ENCODE peak calls at places on chromosomes 4 and X, in nine cellular contexts. One of them, this sample, is unnamed. For H3K4me1, the result is how much of the 10 kb centered on the place peaks cover.

GRCh38 chr4:10639100-10639499 is 45.5 kb downstream of the CLNK start:
- DNase-seq in A549: no peak
- DNase-seq in thoracic aorta: no peak
- DNase-seq in breast epithelium: no peak
- DNase-seq in stomach: no peak
- DNase-seq in cardiac muscle cell: no peak
- DNase-seq in PC-3: peak
- DNase-seq in CD8-positive, alpha-beta T cell: no peak
- DNase-seq in transverse colon: no peak
- DNase-seq in this sample: no peak

GRCh38 chr4:79042079-79042674 is 102.9 kb upstream of the PAQR3 start:
- DNase-seq in A549: no peak
- DNase-seq in thoracic aorta: no peak
- DNase-seq in breast epithelium: no peak
- DNase-seq in stomach: no peak
- DNase-seq in cardiac muscle cell: peak
- DNase-seq in PC-3: peak
- DNase-seq in CD8-positive, alpha-beta T cell: no peak
- DNase-seq in transverse colon: no peak
- DNase-seq in this sample: no peak

GRCh38 chr4:37627263-37627662 is 58.9 kb downstream of the RELL1 start:
- DNase-seq in A549: no peak
- DNase-seq in thoracic aorta: no peak
- DNase-seq in breast epithelium: no peak
- DNase-seq in stomach: no peak
- DNase-seq in cardiac muscle cell: no peak
- DNase-seq in PC-3: no peak
- DNase-seq in CD8-positive, alpha-beta T cell: no peak
- DNase-seq in transverse colon: no peak
- DNase-seq in this sample: no peak

GRCh38 chr4:37601527-37601926 is 84.6 kb downstream of the RELL1 start:
- DNase-seq in A549: no peak
- DNase-seq in thoracic aorta: no peak
- DNase-seq in breast epithelium: no peak
- DNase-seq in stomach: peak
- DNase-seq in cardiac muscle cell: no peak
- DNase-seq in PC-3: peak
- DNase-seq in CD8-positive, alpha-beta T cell: no peak
- DNase-seq in transverse colon: peak
- DNase-seq in this sample: no peak

GRCh38 chr4:24857996-24858395 is 54.8 kb downstream of the CCDC149 start:
- DNase-seq in A549: no peak
- DNase-seq in thoracic aorta: peak
- DNase-seq in breast epithelium: no peak
- DNase-seq in stomach: no peak
- DNase-seq in cardiac muscle cell: peak
- DNase-seq in PC-3: no peak
- DNase-seq in CD8-positive, alpha-beta T cell: no peak
- DNase-seq in transverse colon: no peak
- DNase-seq in this sample: no peak

GRCh38 chr4:141074098-141074878 is 59.0 kb downstream of the RNF150 start:
- DNase-seq in A549: no peak
- DNase-seq in thoracic aorta: no peak
- DNase-seq in breast epithelium: no peak
- DNase-seq in stomach: no peak
- DNase-seq in cardiac muscle cell: no peak
- DNase-seq in PC-3: no peak
- DNase-seq in CD8-positive, alpha-beta T cell: no peak
- DNase-seq in transverse colon: no peak
- DNase-seq in this sample: no peak

GRCh38 chr4:9867746-9868425 is 86.5 kb downstream of the DRD5 start:
- DNase-seq in A549: no peak
- DNase-seq in thoracic aorta: no peak
- DNase-seq in breast epithelium: no peak
- DNase-seq in stomach: no peak
- DNase-seq in cardiac muscle cell: no peak
- DNase-seq in PC-3: no peak
- DNase-seq in CD8-positive, alpha-beta T cell: no peak
- DNase-seq in transverse colon: no peak
- DNase-seq in this sample: no peak

GRCh38 chrX:151966236-151966635 is 8.2 kb downstream of the GABRE start:
- DNase-seq in A549: no peak
- DNase-seq in thoracic aorta: no peak
- DNase-seq in breast epithelium: no peak
- DNase-seq in stomach: no peak
- DNase-seq in cardiac muscle cell: no peak
- DNase-seq in PC-3: no peak
- DNase-seq in CD8-positive, alpha-beta T cell: no peak
- DNase-seq in transverse colon: no peak
- DNase-seq in this sample: no peak

GRCh38 chr4:152591361-152591760 is 55.5 kb upstream of the FBXW7 start:
- DNase-seq in A549: no peak
- DNase-seq in thoracic aorta: no peak
- DNase-seq in breast epithelium: peak
- DNase-seq in stomach: peak
- DNase-seq in cardiac muscle cell: peak
- DNase-seq in PC-3: no peak
- DNase-seq in CD8-positive, alpha-beta T cell: peak
- DNase-seq in transverse colon: peak
- DNase-seq in this sample: peak

GRCh38 chrX:39676434-39676833 is 421.3 kb downstream of the BCOR start:
- DNase-seq in A549: no peak
- DNase-seq in thoracic aorta: no peak
- DNase-seq in breast epithelium: no peak
- DNase-seq in stomach: no peak
- DNase-seq in cardiac muscle cell: no peak
- DNase-seq in PC-3: no peak
- DNase-seq in CD8-positive, alpha-beta T cell: no peak
- DNase-seq in transverse colon: no peak
- DNase-seq in this sample: no peak

GRCh38 chr4:107896158-107896645 is 35.1 kb upstream of the CYP2U1 start:
- DNase-seq in A549: peak
- DNase-seq in thoracic aorta: no peak
- DNase-seq in breast epithelium: no peak
- DNase-seq in stomach: no peak
- DNase-seq in cardiac muscle cell: no peak
- DNase-seq in PC-3: peak
- DNase-seq in CD8-positive, alpha-beta T cell: no peak
- DNase-seq in transverse colon: no peak
- DNase-seq in this sample: peak

GRCh38 chr4:128385683-128386304 is 98.2 kb upstream of the PGRMC2 start:
- DNase-seq in A549: peak
- DNase-seq in thoracic aorta: no peak
- DNase-seq in breast epithelium: no peak
- DNase-seq in stomach: no peak
- DNase-seq in cardiac muscle cell: no peak
- DNase-seq in PC-3: peak
- DNase-seq in CD8-positive, alpha-beta T cell: no peak
- DNase-seq in transverse colon: no peak
- DNase-seq in this sample: no peak

GRCh38 chr4:153494562-153494961 is 28.4 kb downstream of the TMEM131L start:
- DNase-seq in A549: no peak
- DNase-seq in thoracic aorta: no peak
- DNase-seq in breast epithelium: no peak
- DNase-seq in stomach: no peak
- DNase-seq in cardiac muscle cell: no peak
- DNase-seq in PC-3: no peak
- DNase-seq in CD8-positive, alpha-beta T cell: no peak
- DNase-seq in transverse colon: no peak
- DNase-seq in this sample: no peak

GRCh38 chr4:56613101-56613862 is 67.8 kb downstream of the HOPX start:
- DNase-seq in A549: no peak
- DNase-seq in thoracic aorta: no peak
- DNase-seq in breast epithelium: no peak
- DNase-seq in stomach: no peak
- DNase-seq in cardiac muscle cell: no peak
- DNase-seq in PC-3: peak
- DNase-seq in CD8-positive, alpha-beta T cell: no peak
- DNase-seq in transverse colon: no peak
- DNase-seq in this sample: no peak

GRCh38 chr4:44522761-44523445 is 74.3 kb upstream of the KCTD8 start:
- DNase-seq in A549: no peak
- DNase-seq in thoracic aorta: no peak
- DNase-seq in breast epithelium: no peak
- DNase-seq in stomach: no peak
- DNase-seq in cardiac muscle cell: no peak
- DNase-seq in PC-3: peak
- DNase-seq in CD8-positive, alpha-beta T cell: no peak
- DNase-seq in transverse colon: no peak
- DNase-seq in this sample: no peak
- H3K4me1 ChIP-seq in A549: under half
- H3K4me1 ChIP-seq in thoracic aorta: under half
- H3K4me1 ChIP-seq in breast epithelium: under half
- H3K4me1 ChIP-seq in stomach: under half
- H3K4me1 ChIP-seq in cardiac muscle cell: under half
- H3K4me1 ChIP-seq in PC-3: under half
- H3K4me1 ChIP-seq in CD8-positive, alpha-beta T cell: under half
- H3K4me1 ChIP-seq in transverse colon: under half
- H3K4me1 ChIP-seq in this sample: under half

GRCh38 chrX:114272096-114272686 is 311.7 kb upstream of the HTR2C start:
- DNase-seq in A549: no peak
- DNase-seq in thoracic aorta: no peak
- DNase-seq in breast epithelium: no peak
- DNase-seq in stomach: no peak
- DNase-seq in cardiac muscle cell: no peak
- DNase-seq in PC-3: no peak
- DNase-seq in CD8-positive, alpha-beta T cell: no peak
- DNase-seq in transverse colon: no peak
- DNase-seq in this sample: no peak
- TF ChIP-seq CTCF in A549: no peak
- TF ChIP-seq CTCF in thoracic aorta: no peak
- TF ChIP-seq CTCF in breast epithelium: no peak
- TF ChIP-seq CTCF in stomach: no peak
- TF ChIP-seq CTCF in cardiac muscle cell: no peak
- TF ChIP-seq CTCF in PC-3: no peak
- TF ChIP-seq CTCF in CD8-positive, alpha-beta T cell: no peak
- TF ChIP-seq CTCF in transverse colon: no peak
- TF ChIP-seq CTCF in this sample: no peak

GRCh38 chr4:112771-113170 is 11.5 kb upstream of the ZNF718 start:
- DNase-seq in A549: no peak
- DNase-seq in thoracic aorta: no peak
- DNase-seq in breast epithelium: no peak
- DNase-seq in stomach: no peak
- DNase-seq in cardiac muscle cell: no peak
- DNase-seq in PC-3: no peak
- DNase-seq in CD8-positive, alpha-beta T cell: no peak
- DNase-seq in transverse colon: no peak
- DNase-seq in this sample: no peak

GRCh38 chr4:107444-108429 is 16.6 kb upstream of the ZNF718 start:
- DNase-seq in A549: no peak
- DNase-seq in thoracic aorta: no peak
- DNase-seq in breast epithelium: no peak
- DNase-seq in stomach: no peak
- DNase-seq in cardiac muscle cell: peak
- DNase-seq in PC-3: no peak
- DNase-seq in CD8-positive, alpha-beta T cell: no peak
- DNase-seq in transverse colon: no peak
- DNase-seq in this sample: no peak

GRCh38 chr4:107083-107443 is 17.2 kb upstream of the ZNF718 start:
- DNase-seq in A549: no peak
- DNase-seq in thoracic aorta: no peak
- DNase-seq in breast epithelium: no peak
- DNase-seq in stomach: no peak
- DNase-seq in cardiac muscle cell: no peak
- DNase-seq in PC-3: no peak
- DNase-seq in CD8-positive, alpha-beta T cell: no peak
- DNase-seq in transverse colon: no peak
- DNase-seq in this sample: no peak
- H3K4me3 ChIP-seq in A549: no peak
- H3K4me3 ChIP-seq in thoracic aorta: peak
- H3K4me3 ChIP-seq in breast epithelium: peak
- H3K4me3 ChIP-seq in stomach: peak
- H3K4me3 ChIP-seq in cardiac muscle cell: peak
- H3K4me3 ChIP-seq in PC-3: no peak
- H3K4me3 ChIP-seq in CD8-positive, alpha-beta T cell: no peak
- H3K4me3 ChIP-seq in transverse colon: no peak
- H3K4me3 ChIP-seq in this sample: no peak

DNA sequence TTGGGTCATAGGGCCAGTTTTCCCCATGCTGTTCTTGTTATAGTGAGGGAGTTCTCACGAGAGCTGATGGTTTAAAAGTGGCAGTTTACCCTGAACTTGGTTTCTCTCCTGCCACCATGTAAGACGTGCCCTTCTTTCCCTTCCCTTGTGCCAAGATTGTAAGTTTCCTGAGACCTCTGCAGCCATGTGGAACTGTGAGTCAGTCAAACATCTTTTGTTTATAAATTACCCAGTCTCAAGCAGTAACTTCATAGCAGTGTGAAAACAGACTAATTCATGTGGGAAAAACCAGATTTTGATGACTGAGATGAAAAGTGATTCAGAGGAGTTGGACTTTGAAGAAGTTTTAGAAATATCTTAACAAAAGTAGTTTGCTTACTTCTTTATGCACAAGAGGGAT is 101.4 kb downstream of the ARHGAP10 start:
- DNase-seq in A549: no peak
- DNase-seq in thoracic aorta: no peak
- DNase-seq in breast epithelium: no peak
- DNase-seq in stomach: no peak
- DNase-seq in cardiac muscle cell: no peak
- DNase-seq in PC-3: no peak
- DNase-seq in CD8-positive, alpha-beta T cell: no peak
- DNase-seq in transverse colon: no peak
- DNase-seq in this sample: no peak
- H3K4me1 ChIP-seq in A549: under half
- H3K4me1 ChIP-seq in thoracic aorta: half or more
- H3K4me1 ChIP-seq in breast epithelium: under half
- H3K4me1 ChIP-seq in stomach: under half
- H3K4me1 ChIP-seq in cardiac muscle cell: under half
- H3K4me1 ChIP-seq in PC-3: under half
- H3K4me1 ChIP-seq in CD8-positive, alpha-beta T cell: under half
- H3K4me1 ChIP-seq in transverse colon: under half
- H3K4me1 ChIP-seq in this sample: under half

GRCh38 chrX:20527458-20528099 is 260.9 kb upstream of the RPS6KA3 start:
- DNase-seq in A549: peak
- DNase-seq in thoracic aorta: no peak
- DNase-seq in breast epithelium: no peak
- DNase-seq in stomach: no peak
- DNase-seq in cardiac muscle cell: peak
- DNase-seq in PC-3: peak
- DNase-seq in CD8-positive, alpha-beta T cell: no peak
- DNase-seq in transverse colon: no peak
- DNase-seq in this sample: no peak
- TF ChIP-seq CTCF in A549: peak
- TF ChIP-seq CTCF in thoracic aorta: peak
- TF ChIP-seq CTCF in breast epithelium: peak
- TF ChIP-seq CTCF in stomach: peak
- TF ChIP-seq CTCF in cardiac muscle cell: peak
- TF ChIP-seq CTCF in PC-3: peak
- TF ChIP-seq CTCF in CD8-positive, alpha-beta T cell: peak
- TF ChIP-seq CTCF in transverse colon: peak
- TF ChIP-seq CTCF in this sample: peak

GRCh38 chr4:8776366-8776765 is 95.3 kb downstream of the HMX1 start:
- DNase-seq in A549: no peak
- DNase-seq in thoracic aorta: no peak
- DNase-seq in breast epithelium: no peak
- DNase-seq in stomach: no peak
- DNase-seq in cardiac muscle cell: no peak
- DNase-seq in PC-3: no peak
- DNase-seq in CD8-positive, alpha-beta T cell: no peak
- DNase-seq in transverse colon: no peak
- DNase-seq in this sample: no peak
- H3K4me3 ChIP-seq in A549: no peak
- H3K4me3 ChIP-seq in thoracic aorta: no peak
- H3K4me3 ChIP-seq in breast epithelium: no peak
- H3K4me3 ChIP-seq in stomach: no peak
- H3K4me3 ChIP-seq in cardiac muscle cell: no peak
- H3K4me3 ChIP-seq in PC-3: no peak
- H3K4me3 ChIP-seq in CD8-positive, alpha-beta T cell: no peak
- H3K4me3 ChIP-seq in transverse colon: no peak
- H3K4me3 ChIP-seq in this sample: no peak